ENCODE peak calls at places on chromosomes 13 and 19, in four cellular contexts. Y is Peyer's patch; G is CD8-positive, alpha-beta T cell; K is IMR-90. U is an unnamed sample.

GRCh38 chr13:70171151-70171550 is 62.9 kb upstream of the KLHL1 start:
- DNase-seq in Y (no peak), G (no peak), K (no peak), U (no peak)

GRCh38 chr19:6765738-6766356 is 1.4 kb downstream of the SH2D3A start:
- DNase-seq in Y (peak; percentile 95), G (peak; percentile 19), K (no peak), U (no peak)

GRCh38 chr13:53073711-53074110 is 45.1 kb downstream of the OLFM4 start:
- DNase-seq in Y (no peak), G (no peak), K (no peak), U (no peak)

GRCh38 chr19:12952488-12953455 is 4.3 kb downstream of the GADD45GIP1 start:
- DNase-seq in Y (no peak), G (no peak), K (peak; percentile 88), U (peak; percentile 75)

GRCh38 chr13:39530996-39531395 is 72.0 kb downstream of the LHFPL6 start:
- DNase-seq in Y (no peak), G (no peak), K (peak; percentile 14), U (no peak)

GRCh38 chr19:3398114-3398899 is 31.9 kb downstream of the NFIC start:
- DNase-seq in Y (no peak), G (no peak), K (peak; percentile 41), U (peak; percentile 84)

GRCh38 chr19:17244618-17245534 is 843 bp downstream of the NR2F6 start:
- DNase-seq in Y (peak; percentile 64), G (no peak), K (no peak), U (no peak)

GRCh38 chr19:8731428-8732169 is 10.2 kb downstream of the OR2Z1 start:
- DNase-seq in Y (no peak), G (no peak), K (no peak), U (no peak)

GRCh38 chr13:32125746-32126145 is 94.2 kb downstream of the FRY start:
- DNase-seq in Y (no peak), G (no peak), K (no peak), U (no peak)

GRCh38 chr13:112943309-112944125 is 25.5 kb upstream of the MCF2L start:
- DNase-seq in Y (peak; percentile 70), G (no peak), K (peak; percentile 4), U (no peak)

GRCh38 chr19:19849056-19849455 is 16.6 kb upstream of the ZNF253 start:
- DNase-seq in Y (no peak), G (no peak), K (no peak), U (no peak)

GRCh38 chr13:98365291-98365690 is 188.2 kb upstream of the RNF113B start:
- DNase-seq in Y (no peak), G (no peak), K (no peak), U (no peak)

GRCh38 chr13:44759723-44760360 is 183.7 kb upstream of the TSC22D1 start:
- DNase-seq in Y (no peak), G (no peak), K (peak; percentile 54), U (no peak)

GRCh38 chr13:42007844-42008243 is 40.6 kb upstream of the DGKH start:
- DNase-seq in Y (no peak), G (no peak), K (peak; percentile 79), U (no peak)

GRCh38 chr13:23658929-23659541 is 88.8 kb downstream of the TNFRSF19 start:
- DNase-seq in Y (no peak), G (no peak), K (no peak), U (no peak)

GRCh38 chr13:83223546-83223945 is 658.7 kb downstream of the SLITRK1 start:
- DNase-seq in Y (no peak), G (no peak), K (no peak), U (no peak)

GRCh38 chr13:95784891-95785290 is 108.0 kb downstream of the DNAJC3 start:
- DNase-seq in Y (no peak), G (no peak), K (peak; percentile 49), U (no peak)

GRCh38 chr13:58085819-58086218 is 454.3 kb downstream of the PCDH17 start:
- DNase-seq in Y (no peak), G (no peak), K (no peak), U (no peak)

GRCh38 chr19:36331353-36332228 is 47.4 kb downstream of the ZFP14 start:
- DNase-seq in Y (peak; percentile 58), G (peak; percentile 68), K (peak; percentile 94), U (peak; percentile 88)

GRCh38 chr19:55305491-55305890 is 19.6 kb downstream of the TMEM150B start:
- DNase-seq in Y (no peak), G (peak; percentile 51), K (no peak), U (no peak)

GRCh38 chr13:50531917-50532899 is 311.3 kb downstream of the DLEU7 start:
- DNase-seq in Y (no peak), G (no peak), K (peak; percentile 62), U (no peak)

GRCh38 chr13:72696590-72696989 is 30.8 kb downstream of the MZT1 start:
- DNase-seq in Y (no peak), G (no peak), K (peak; percentile 10), U (no peak)

GRCh38 chr19:47232422-47233211 is 1.6 kb upstream of the BBC3 start:
- DNase-seq in Y (no peak), G (no peak), K (peak; percentile 82), U (no peak)

GRCh38 chr13:30418886-30419459 is 3.3 kb upstream of the UBE2L5 start:
- DNase-seq in Y (no peak), G (no peak), K (no peak), U (no peak)
- H3K27ac ChIP-seq in Y (no peak overlapping the region), G (no peak overlapping the region), K (no peak overlapping the region), U (no peak overlapping the region)

DNA sequence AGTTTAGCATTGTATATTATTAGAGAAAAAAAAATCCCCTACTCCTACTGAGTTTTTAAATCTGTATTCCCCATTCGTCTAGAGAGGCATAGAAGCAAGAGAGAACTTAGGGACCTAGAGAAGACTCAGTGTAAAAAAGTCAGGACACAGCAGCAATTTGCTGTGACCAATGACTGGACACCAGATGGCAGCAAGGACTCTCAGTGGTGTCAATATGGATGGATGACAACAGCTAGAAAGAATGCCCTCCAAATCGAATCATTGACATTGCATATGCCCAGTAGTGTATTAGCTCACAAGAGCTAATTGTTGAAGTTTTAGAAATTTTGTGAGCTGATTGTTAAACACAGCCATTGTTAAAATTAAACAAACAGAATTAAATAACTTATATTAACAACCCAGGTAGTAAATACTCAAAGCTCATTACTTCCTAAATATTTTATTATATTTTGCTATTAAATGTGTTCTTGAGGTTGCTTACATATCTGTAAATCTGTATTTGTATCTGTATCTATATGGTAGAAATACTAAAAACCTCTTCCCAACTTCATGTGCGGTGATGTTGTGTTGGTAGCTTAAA is 43.9 kb downstream of the SIAH3 start:
- DNase-seq in Y (no peak), G (peak; percentile 26), K (peak; percentile 17), U (peak; percentile 53)
- TF ChIP-seq CTCF in Y (peak; percentile 41), G (peak; percentile 16), K (peak; percentile 33), U (peak; percentile 35)

DNA sequence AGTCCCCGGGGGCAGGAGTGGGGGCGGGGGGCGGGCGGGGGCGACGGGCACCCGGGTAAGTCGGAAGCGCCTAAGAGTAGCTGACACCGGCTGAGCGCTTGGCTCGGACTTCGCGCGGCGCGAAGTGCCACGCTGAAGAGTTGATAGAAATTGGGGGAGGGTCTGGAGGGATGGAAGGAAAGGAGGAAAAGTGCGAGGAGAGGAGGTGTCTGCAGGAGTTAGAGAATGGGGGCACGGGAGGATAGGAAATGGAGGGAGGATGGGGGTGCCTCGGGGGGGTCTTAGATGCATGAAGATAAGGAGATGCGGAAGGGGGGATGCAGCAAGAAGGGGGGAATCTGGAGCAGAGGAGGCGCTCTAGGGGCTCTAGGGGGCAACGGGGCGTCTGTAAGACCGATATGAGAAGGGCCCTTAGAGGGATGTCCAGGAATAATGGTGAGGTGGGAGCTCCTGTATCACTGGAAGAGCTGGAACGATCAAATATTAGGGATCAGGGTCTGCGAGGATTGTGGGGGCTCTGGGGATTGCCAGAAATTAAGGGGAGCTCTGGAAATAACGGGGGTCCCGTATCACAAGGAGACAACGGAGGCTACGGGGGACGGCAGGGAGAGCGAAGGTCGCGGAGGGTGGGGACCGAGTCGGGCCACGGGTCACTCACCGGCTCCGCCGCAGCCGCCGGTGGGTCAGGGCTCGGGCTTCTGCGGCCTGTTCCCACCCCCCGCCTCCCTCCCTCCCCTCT is at the start of gene MYPOP:
- DNase-seq in Y (no peak), G (peak; percentile 14), K (no peak), U (no peak)
- H3K27ac ChIP-seq in Y (peak within 1 kb of the TSS; percentile 67), G (peak within 1 kb of the TSS; percentile 64), K (peak within 1 kb of the TSS; percentile 68), U (peak within 1 kb of the TSS; percentile 85)

DNA sequence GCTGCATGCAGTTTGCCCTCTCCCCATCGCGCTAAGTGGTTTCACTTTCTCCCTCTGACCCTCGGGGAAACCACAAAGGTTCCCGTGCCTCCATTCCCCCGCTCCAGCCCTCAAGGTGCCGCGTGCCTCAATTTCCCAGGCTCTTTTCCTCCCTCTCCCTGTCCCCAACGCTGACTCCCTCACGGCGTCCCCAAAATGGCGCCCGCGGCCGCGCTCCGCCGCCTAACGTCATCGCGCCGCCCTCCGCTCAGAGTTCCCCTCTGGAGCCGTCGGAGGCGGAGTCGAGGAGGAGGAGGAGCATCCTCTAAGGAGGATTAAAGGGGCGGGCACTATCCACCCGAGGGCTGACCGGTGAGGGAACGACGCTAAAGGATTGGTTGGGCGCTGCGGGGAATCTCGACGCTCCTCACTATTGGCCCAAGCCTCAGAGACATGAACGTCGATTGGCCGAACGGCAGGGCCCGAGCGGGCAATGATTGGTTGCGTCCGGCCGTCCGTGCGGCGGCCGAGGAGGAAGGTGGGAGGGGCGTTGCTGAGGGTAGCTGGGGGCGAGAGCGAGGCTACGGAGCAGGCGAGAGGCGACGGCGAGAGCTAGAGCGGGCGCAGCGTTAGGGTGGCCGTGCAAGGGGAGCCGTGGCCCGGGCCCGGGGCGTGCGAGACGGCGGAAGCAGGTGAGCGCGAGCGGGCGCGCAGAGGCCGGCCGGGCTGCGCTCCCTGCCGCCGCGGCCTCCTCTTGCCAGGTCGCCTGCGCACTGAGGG is at the start of gene ZNF574:
- DNase-seq in Y (peak; percentile 98), G (peak; percentile 98), K (peak; percentile 99), U (peak; percentile 99)
- TF ChIP-seq CTCF in Y (peak; percentile 19), G (no peak), K (no peak), U (no peak)

GRCh38 chr13:76890036-76890435 is 3.8 kb upstream of the KCTD12 start:
- DNase-seq in Y (no peak), G (no peak), K (peak; percentile 33), U (no peak)
- H3K27ac ChIP-seq in Y (no peak overlapping the region), G (no peak overlapping the region), K (no peak overlapping the region), U (no peak overlapping the region)

GRCh38 chr19:41172297-41173164 is 20.5 kb upstream of the CYP2S1 start:
- DNase-seq in Y (no peak), G (no peak), K (no peak), U (no peak)
- TF ChIP-seq CTCF in Y (no peak), G (no peak), K (no peak), U (no peak)

GRCh38 chr19:34316741-34317241 is 48.2 kb upstream of the GPI start:
- DNase-seq in Y (peak; percentile 53), G (no peak), K (peak; percentile 66), U (no peak)
- H3K27ac ChIP-seq in Y (no peak overlapping the region), G (no peak overlapping the region), K (no peak overlapping the region), U (peak overlapping the region; percentile 38)